ENCODE peak calls at places on chromosomes 12 and 14, in nine cellular contexts. Y is uterus; T is activated naive CD4-positive, alpha-beta T cell treated with Interleukin-2 at 50 U/mL for 16 hours; A is ovary; C is mesendoderm; M is aorta; Q is fibroblast of lung; X is activated T-cell treated with anti-CD3 and anti-CD28 coated beads for 1 hour; Z is GM12865. W is an unnamed sample.

GRCh38 chr12:105874121-105874520 is 264.6 kb downstream of the NUAK1 start:
- DNase-seq in Y (no peak), T (no peak), A (no peak), C (no peak), M (no peak), Q (no peak), X (no peak), Z (no peak), W (no peak)

GRCh38 chr12:109998241-109998903 is 858 bp upstream of the ANKRD13A start:
- DNase-seq in Y (no peak), T (no peak), A (no peak), C (no peak), M (no peak), Q (no peak), X (no peak), Z (peak), W (no peak)

GRCh38 chr12:63319936-63320633 is 169.1 kb upstream of the AVPR1A start:
- DNase-seq in Y (no peak), T (no peak), A (no peak), C (no peak), M (no peak), Q (no peak), X (no peak), Z (no peak), W (no peak)

GRCh38 chr12:108972226-108972757 is 48.6 kb downstream of the SVOP start:
- DNase-seq in Y (no peak), T (no peak), A (no peak), C (no peak), M (no peak), Q (no peak), X (no peak), Z (no peak), W (no peak)

GRCh38 chr14:93975791-93976476 is 436 bp downstream of the ASB2 start:
- DNase-seq in Y (no peak), T (peak), A (no peak), C (peak), M (no peak), Q (no peak), X (no peak), Z (peak), W (no peak)

GRCh38 chr12:99121476-99121965 is 476.4 kb downstream of the APAF1 start:
- DNase-seq in Y (no peak), T (no peak), A (no peak), C (no peak), M (no peak), Q (no peak), X (no peak), Z (no peak), W (no peak)

GRCh38 chr12:131388164-131388795 is 322.6 kb upstream of the SFSWAP start:
- DNase-seq in Y (no peak), T (no peak), A (no peak), C (no peak), M (no peak), Q (no peak), X (no peak), Z (no peak), W (peak)

GRCh38 chr12:46370380-46370734 is 2.2 kb downstream of the SLC38A2 start:
- DNase-seq in Y (no peak), T (no peak), A (no peak), C (no peak), M (no peak), Q (no peak), X (no peak), Z (no peak), W (no peak)

GRCh38 chr14:55399912-55400311 is 11.7 kb downstream of the ATG14 start:
- DNase-seq in Y (no peak), T (no peak), A (no peak), C (no peak), M (no peak), Q (peak), X (no peak), Z (no peak), W (no peak)